ENCODE peak calls at places on chromosomes 3 and 15, in seven cellular contexts. T is cardiac muscle cell, K is nephron progenitor cell, N is colonic mucosa, S is RWPE1, O is PC-3, G is H9. E is an unnamed sample.

GRCh38 chr3:157061271-157061670 is 98.7 kb downstream of the CCNL1 start:
- DNase-seq in O (no peak), G (no peak), S (no peak), N (no peak), T (no peak), K (no peak), E (no peak)

GRCh38 chr3:24972491-24972890 is 455.6 kb upstream of the RARB start:
- DNase-seq in O (no peak), G (no peak), S (no peak), N (no peak), K (no peak), T (no peak), E (no peak)

GRCh38 chr3:58167431-58168351 is 43.1 kb downstream of the DNASE1L3 start:
- DNase-seq in S (peak), N (peak), O (peak), G (peak), K (peak), T (peak), E (peak)

GRCh38 chr3:36923981-36924747 is 20.7 kb downstream of the TRANK1 start:
- DNase-seq in S (no peak), N (no peak), O (no peak), T (peak), G (no peak), K (no peak), E (no peak)

GRCh38 chr15:101242999-101243336 is 8.9 kb downstream of the CHSY1 start:
- DNase-seq in S (no peak), N (no peak), O (no peak), G (no peak), T (no peak), K (no peak), E (no peak)

GRCh38 chr15:49032601-49033145 is 13.6 kb downstream of the SECISBP2L start:
- DNase-seq in O (no peak), G (no peak), N (no peak), S (no peak), T (no peak), K (no peak), E (no peak)

GRCh38 chr15:98815207-98815606 is 166.9 kb downstream of the IGF1R start:
- DNase-seq in O (no peak), S (no peak), T (no peak), G (no peak), K (no peak), N (no peak), E (no peak)

GRCh38 chr3:175046666-175047065 is 187.5 kb downstream of the NAALADL2 start:
- DNase-seq in N (no peak), T (no peak), S (no peak), K (no peak), G (no peak), O (no peak), E (no peak)

GRCh38 chr15:70562906-70563305 is 200.5 kb downstream of the UACA start:
- DNase-seq in T (no peak), G (no peak), O (no peak), N (no peak), K (no peak), S (no peak), E (no peak)

GRCh38 chr15:90018216-90018831 is 17.2 kb downstream of the ZNF710 start:
- DNase-seq in N (no peak), G (no peak), T (no peak), K (no peak), O (no peak), S (no peak), E (no peak)

GRCh38 chr3:65811050-65811766 is 227.5 kb downstream of the MAGI1 start:
- DNase-seq in S (no peak), K (no peak), O (no peak), N (no peak), T (no peak), G (no peak), E (no peak)

GRCh38 chr3:101252307-101252706 is 68.1 kb downstream of the IMPG2 start:
- DNase-seq in O (peak), K (no peak), T (peak), N (no peak), S (no peak), G (no peak), E (no peak)

GRCh38 chr3:129461461-129462146 is 21.6 kb downstream of the IFT122 start:
- DNase-seq in O (peak), K (no peak), S (no peak), N (no peak), G (no peak), T (no peak), E (no peak)

GRCh38 chr3:97961276-97961623 is 11.0 kb downstream of the RIOX2 start:
- DNase-seq in G (no peak), O (no peak), T (no peak), S (no peak), K (no peak), N (no peak), E (no peak)

GRCh38 chr15:34318277-34319079 is 19.1 kb downstream of the SLC12A6 start:
- DNase-seq in K (no peak), G (peak), O (peak), S (peak), N (peak), T (peak), E (peak)

GRCh38 chr3:194259982-194260856 is 90.9 kb downstream of the CPN2 start:
- DNase-seq in N (peak), T (no peak), S (no peak), K (no peak), G (no peak), O (no peak), E (no peak)

GRCh38 chr3:127970966-127971592 is 56.0 kb downstream of the KBTBD12 start:
- DNase-seq in N (peak), G (peak), T (peak), K (peak), S (peak), O (peak), E (no peak)

GRCh38 chr3:46759239-46760152 is 41.8 kb upstream of the PRSS50 start:
- DNase-seq in N (no peak), K (no peak), T (peak), O (no peak), G (no peak), S (no peak), E (no peak)

GRCh38 chr3:106130384-106131084 is 261.7 kb upstream of the CBLB start:
- DNase-seq in O (peak), K (no peak), N (no peak), T (peak), S (peak), G (no peak), E (no peak)

GRCh38 chr3:71721721-71722157 is 3.5 kb downstream of the EIF4E3 start:
- DNase-seq in G (no peak), S (no peak), K (no peak), O (no peak), T (no peak), N (no peak), E (no peak)

GRCh38 chr3:167318996-167319615 is 61.0 kb downstream of the ZBBX start:
- DNase-seq in G (no peak), O (peak), K (no peak), T (no peak), S (no peak), N (no peak), E (no peak)

GRCh38 chr3:161770532-161771386 is 274.2 kb downstream of the OTOL1 start:
- DNase-seq in T (no peak), K (no peak), N (no peak), O (peak), G (no peak), S (no peak), E (no peak)

GRCh38 chr15:100105101-100105500 is 236.7 kb downstream of the ADAMTS17 start:
- DNase-seq in G (no peak), N (no peak), K (no peak), T (no peak), O (no peak), S (no peak), E (no peak)

GRCh38 chr3:146093928-146094327 is 67.1 kb downstream of the PLOD2 start:
- DNase-seq in K (no peak), G (no peak), T (no peak), S (no peak), N (no peak), O (no peak), E (no peak)

GRCh38 chr3:128878011-128878457 is 1.4 kb upstream of the ACAD9 start:
- DNase-seq in T (no peak), G (no peak), N (no peak), K (no peak), O (no peak), S (no peak), E (no peak)

GRCh38 chr3:47047673-47048072 is 68.2 kb downstream of the NBEAL2 start:
- DNase-seq in O (no peak), S (no peak), T (no peak), K (no peak), N (no peak), G (no peak), E (no peak)

GRCh38 chr3:184377882-184378445 is at the start of gene THPO:
- DNase-seq in T (peak), N (no peak), S (no peak), G (peak), O (no peak), K (peak), E (peak)

GRCh38 chr15:48965972-48966371 is 2.3 kb upstream of the SHC4 start:
- DNase-seq in S (peak), G (no peak), O (peak), K (no peak), N (no peak), T (no peak), E (no peak)

GRCh38 chr15:75673426-75674247 is 25.9 kb downstream of the SNX33 start:
- DNase-seq in O (no peak), G (no peak), S (no peak), N (peak), T (no peak), K (peak), E (no peak)

GRCh38 chr15:89783861-89784685 is 7.9 kb downstream of the MESP2 start:
- DNase-seq in G (peak), T (no peak), O (no peak), K (no peak), S (no peak), N (peak), E (no peak)

GRCh38 chr15:33985287-33985686 is 17.0 kb downstream of the CHRM5 start:
- DNase-seq in T (peak), K (no peak), G (no peak), O (no peak), N (no peak), S (no peak), E (no peak)

GRCh38 chr3:184172681-184173373 is 1.8 kb upstream of the AP2M1 start:
- DNase-seq in T (no peak), O (no peak), K (no peak), N (no peak), S (no peak), G (no peak), E (no peak)

GRCh38 chr15:92693922-92694331 is 38.4 kb upstream of the FAM174B start:
- DNase-seq in K (peak), G (peak), T (peak), N (no peak), O (peak), S (no peak), E (peak)

GRCh38 chr3:69250014-69250413 is 127.6 kb upstream of the LMOD3 start:
- DNase-seq in S (no peak), T (peak), N (peak), K (peak), G (peak), O (no peak), E (no peak)

GRCh38 chr15:77455696-77456293 is 35.1 kb downstream of the HMG20A start:
- DNase-seq in K (no peak), T (no peak), S (no peak), G (no peak), N (no peak), O (no peak), E (no peak)

GRCh38 chr3:52830535-52831258 is at the start of gene ITIH4:
- DNase-seq in S (no peak), O (peak), G (no peak), K (no peak), N (no peak), T (no peak), E (no peak)

GRCh38 chr3:189049458-189050231 is 122.1 kb upstream of the TPRG1 start:
- DNase-seq in O (peak), N (no peak), G (peak), S (no peak), K (no peak), T (no peak), E (no peak)

GRCh38 chr3:45604999-45605398 is 10.4 kb downstream of the LIMD1 start:
- DNase-seq in T (no peak), O (no peak), S (no peak), N (no peak), G (no peak), K (no peak), E (no peak)

DNA sequence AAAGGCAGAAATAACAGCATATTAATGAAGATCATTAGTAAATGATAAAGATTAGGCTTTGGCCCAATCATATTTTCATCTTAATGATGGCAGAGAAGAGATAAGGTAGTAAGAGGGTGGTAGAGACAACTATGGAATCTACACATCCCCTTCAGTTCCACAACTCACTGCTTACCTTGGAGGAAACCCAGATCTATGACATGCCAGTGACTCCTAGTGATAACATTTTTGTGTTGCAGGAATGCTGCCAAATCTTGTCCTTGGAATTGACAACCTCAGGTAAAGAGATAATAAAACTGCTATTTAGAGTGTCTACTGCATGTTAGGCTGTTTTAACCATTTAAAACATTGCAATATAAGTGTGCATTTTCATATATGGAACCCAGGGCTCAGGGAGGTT is 347.5 kb upstream of the ARPP21 start:
- DNase-seq in G (no peak), K (no peak), S (no peak), N (no peak), T (no peak), O (no peak), E (no peak)
- TF ChIP-seq CTCF in G (peak), K (no peak), S (no peak), N (no peak), T (no peak), O (no peak), E (no peak)

DNA sequence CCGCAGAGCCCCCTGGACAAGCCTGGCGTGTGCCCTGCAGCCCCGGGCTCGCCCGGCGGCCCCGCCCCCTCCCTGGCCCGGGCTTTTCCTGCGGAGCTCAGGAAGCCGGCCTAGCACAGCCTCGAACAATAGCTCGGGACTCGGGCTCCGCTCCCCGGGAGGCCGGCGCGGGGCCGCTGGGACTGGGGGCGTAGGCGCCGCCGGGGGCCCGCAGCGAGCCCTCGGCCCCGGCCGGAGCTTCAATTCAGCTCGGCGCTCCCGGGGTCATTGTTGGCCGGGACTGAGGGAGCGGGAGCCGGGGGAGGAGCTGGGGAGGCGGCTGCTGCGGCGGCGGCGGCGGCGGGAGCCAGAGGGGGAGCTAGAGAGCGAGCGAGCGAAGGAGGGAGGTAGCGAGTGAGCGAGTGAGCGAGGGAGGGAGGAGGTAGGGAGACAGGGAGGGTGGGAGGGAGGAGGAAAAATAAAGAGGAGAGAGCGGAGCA is 41.0 kb upstream of the ROPN1 start:
- DNase-seq in S (peak), O (peak), K (peak), T (peak), N (peak), G (peak), E (peak)
- TF ChIP-seq CTCF in S (peak), O (peak), K (peak), T (peak), N (peak), G (peak), E (peak)

DNA sequence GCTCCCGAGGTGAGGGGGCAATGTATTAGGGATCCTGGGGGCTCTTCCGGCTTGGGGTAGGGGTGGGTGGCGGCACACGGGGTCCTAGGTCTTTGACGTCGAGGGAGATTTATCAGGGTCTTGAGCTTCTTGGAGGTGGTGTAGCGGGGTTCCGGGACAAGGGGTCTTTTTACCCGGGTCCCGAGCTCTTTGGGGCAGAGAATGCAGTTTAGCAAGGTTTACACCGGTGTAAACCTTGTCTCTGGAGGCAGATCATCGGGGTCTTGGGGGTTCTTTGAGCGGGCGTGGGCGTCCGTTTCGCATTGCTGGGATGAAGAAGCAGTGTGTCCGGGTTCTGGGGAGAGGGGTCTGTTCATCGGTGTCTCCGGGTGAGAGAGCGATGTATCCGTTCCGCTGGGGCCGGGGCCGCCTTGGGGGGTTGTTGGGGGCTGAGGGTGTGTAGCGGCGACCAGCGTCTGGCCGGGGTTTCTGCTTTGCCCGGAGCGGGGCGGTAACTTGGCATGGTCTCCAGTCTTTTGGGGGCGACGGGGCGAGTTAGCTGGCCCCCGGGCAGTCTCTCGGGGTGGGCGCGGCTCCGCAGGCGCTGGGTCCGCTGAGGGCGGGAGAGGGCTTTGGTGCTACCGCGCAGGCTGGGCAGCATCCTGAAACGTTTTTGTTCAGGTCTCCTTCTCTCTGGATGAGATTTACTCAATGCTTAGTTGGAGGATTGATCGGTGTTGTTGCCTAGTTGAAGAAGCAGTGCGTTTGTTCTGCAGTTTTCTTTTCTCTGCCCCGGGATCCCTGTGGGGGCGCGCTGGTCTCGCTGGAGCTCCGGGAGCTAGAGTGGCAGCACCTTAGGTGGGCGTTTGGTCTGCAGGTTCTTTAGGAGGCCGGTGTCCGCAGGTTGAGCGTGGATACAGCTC is 792 bp downstream of the GLCE start:
- DNase-seq in T (peak), S (peak), O (peak), G (peak), N (peak), K (peak), E (peak)
- TF ChIP-seq CTCF in T (peak), S (peak), O (peak), G (peak), N (no peak), K (no peak), E (no peak)

GRCh38 chr15:96076350-96076749 is 254.2 kb upstream of the NR2F2 start:
- DNase-seq in S (no peak), N (no peak), K (no peak), G (no peak), O (no peak), T (no peak), E (no peak)

GRCh38 chr15:96070636-96071035 is 259.9 kb upstream of the NR2F2 start:
- DNase-seq in N (no peak), O (peak), S (no peak), T (no peak), K (no peak), G (no peak), E (no peak)

GRCh38 chr15:96073908-96074307 is 256.6 kb upstream of the NR2F2 start:
- DNase-seq in O (no peak), S (no peak), G (no peak), T (no peak), K (no peak), N (no peak), E (no peak)

GRCh38 chr15:96075895-96076294 is 254.6 kb upstream of the NR2F2 start:
- DNase-seq in G (no peak), S (no peak), N (no peak), O (no peak), K (no peak), T (no peak), E (no peak)

GRCh38 chr15:96072821-96073220 is 257.7 kb upstream of the NR2F2 start:
- DNase-seq in K (no peak), O (no peak), S (no peak), T (no peak), G (no peak), N (no peak), E (no peak)
- TF ChIP-seq CTCF in K (no peak), O (no peak), S (no peak), T (no peak), G (peak), N (no peak), E (no peak)

GRCh38 chr3:170368921-170369320 is 11.4 kb downstream of the SKIL start:
- DNase-seq in T (no peak), G (no peak), N (no peak), K (no peak), O (peak), S (no peak), E (no peak)
- TF ChIP-seq CTCF in T (peak), G (peak), N (no peak), K (no peak), O (no peak), S (no peak), E (peak)